ENCODE peak calls at places on chromosomes 11 and 22, in six cellular contexts. G, V, M, P, N and L are unnamed samples.
A peak's percentile ranks its signal among the peaks of the same experiment; 100 is the strongest.

GRCh38 chr11:95016133-95016532 is 8.9 kb upstream of the KDM4E start:
- DNase-seq in P (no peak), V (no peak), M (no peak), G (no peak), N (no peak), L (no peak)

GRCh38 chr11:123775274-123775673 is 21.0 kb upstream of the OR6X1 start:
- DNase-seq in G (no peak), V (no peak), M (peak; percentile 53), P (no peak), N (no peak), L (no peak)

GRCh38 chr11:77040889-77041288 is 6.7 kb downstream of the B3GNT6 start:
- DNase-seq in P (no peak), V (no peak), M (no peak), G (peak; percentile 56), N (no peak), L (no peak)

GRCh38 chr11:73141031-73141308 is 1.1 kb downstream of the FCHSD2 start:
- DNase-seq in N (no peak), P (peak; percentile 17), M (no peak), G (peak; percentile 72), V (no peak), L (peak; percentile 90)

GRCh38 chr22:32994921-32995320 is 63.3 kb downstream of the SYN3 start:
- DNase-seq in N (no peak), M (no peak), G (no peak), V (no peak), P (no peak), L (no peak)

GRCh38 chr11:1925373-1926155 is 6.1 kb downstream of the TNNT3 start:
- DNase-seq in G (no peak), M (no peak), P (no peak), N (no peak), V (no peak), L (no peak)

GRCh38 chr22:46549971-46550641 is 12.7 kb upstream of the CELSR1 start:
- DNase-seq in N (no peak), V (no peak), P (no peak), M (no peak), G (peak; percentile 61), L (no peak)

GRCh38 chr22:34861787-34862186 is 204.2 kb upstream of the ISX start:
- DNase-seq in V (no peak), N (no peak), M (no peak), P (no peak), G (no peak), L (no peak)

GRCh38 chr11:93330446-93330984 is at the start of gene DEUP1:
- DNase-seq in M (no peak), P (no peak), N (peak; percentile 37), V (peak; percentile 53), G (peak; percentile 61), L (no peak)

GRCh38 chr22:50010676-50011446 is 1.7 kb downstream of the IL17REL start:
- DNase-seq in G (no peak), P (no peak), V (peak; percentile 9), N (no peak), M (no peak), L (no peak)

GRCh38 chr11:1089738-1090599 is 15.3 kb downstream of the MUC2 start:
- DNase-seq in M (no peak), G (no peak), V (no peak), N (no peak), P (no peak), L (no peak)

GRCh38 chr11:2921742-2922493 is 7.3 kb downstream of the PHLDA2 start:
- DNase-seq in N (no peak), G (no peak), V (no peak), P (no peak), M (no peak), L (no peak)

GRCh38 chr11:45158210-45158644 is 11.8 kb downstream of the PRDM11 start:
- DNase-seq in P (no peak), M (no peak), N (peak; percentile 68), G (no peak), V (peak; percentile 44), L (no peak)

GRCh38 chr22:22161924-22162851 is 82.4 kb upstream of the VPREB1 start:
- DNase-seq in G (no peak), V (peak; percentile 65), N (no peak), P (no peak), M (no peak), L (peak; percentile 86)

GRCh38 chr11:16392646-16393045 is 36.3 kb upstream of the SOX6 start:
- DNase-seq in M (no peak), V (no peak), N (no peak), G (no peak), P (no peak), L (no peak)

GRCh38 chr11:66493124-66493523 is 12.9 kb downstream of the DPP3 start:
- DNase-seq in P (no peak), M (no peak), V (no peak), N (no peak), G (no peak), L (no peak)

GRCh38 chr11:66497206-66497605 is 13.2 kb upstream of the BBS1 start:
- DNase-seq in P (no peak), G (no peak), V (no peak), M (no peak), N (no peak), L (no peak)

GRCh38 chr11:66494458-66494857 is 14.2 kb downstream of the DPP3 start:
- DNase-seq in N (no peak), V (no peak), M (no peak), P (no peak), G (no peak), L (no peak)

GRCh38 chr11:66495401-66495844 is 15.0 kb upstream of the BBS1 start:
- DNase-seq in V (no peak), M (no peak), N (no peak), P (no peak), G (no peak), L (no peak)

DNA sequence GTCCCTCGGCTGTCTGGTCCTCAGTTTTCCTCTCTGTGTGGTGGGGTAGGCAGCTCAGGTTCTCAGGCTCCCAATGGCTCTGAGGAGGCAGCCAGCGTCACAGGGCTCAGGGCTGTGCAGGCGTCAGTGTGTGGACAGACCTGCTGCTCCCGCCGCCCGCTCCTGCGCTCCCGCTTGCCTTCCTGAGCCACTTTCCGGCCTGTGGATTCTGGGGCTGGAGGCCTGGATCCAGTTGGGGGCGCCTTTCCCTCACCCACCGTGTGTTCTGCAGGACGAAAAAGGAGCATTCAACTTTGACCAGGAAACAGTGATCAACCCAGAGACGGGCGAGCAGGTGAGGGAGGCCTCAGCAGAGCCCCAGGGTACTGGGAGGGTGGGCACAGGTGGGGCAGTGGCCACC is 14.7 kb downstream of the DPP3 start:
- DNase-seq in V (no peak), N (no peak), M (no peak), P (no peak), G (no peak), L (no peak)
- TF ChIP-seq CTCF in V (no peak), N (no peak), M (peak; percentile 32), P (no peak), G (no peak), L (no peak)

GRCh38 chr11:17743808-17744119 is 9.2 kb downstream of the KCNC1 start:
- DNase-seq in P (no peak), M (no peak), V (no peak), N (no peak), G (no peak), L (no peak)
- TF ChIP-seq POLR2A in P (no peak), M (no peak), V (no peak), N (no peak), G (no peak), L (no peak)

GRCh38 chr22:45151503-45151902 is 12.2 kb upstream of the NUP50 start:
- DNase-seq in P (no peak), M (no peak), V (no peak), N (no peak), G (no peak), L (no peak)

GRCh38 chr22:45150139-45150538 is 13.6 kb upstream of the NUP50 start:
- DNase-seq in V (no peak), N (no peak), M (no peak), P (no peak), G (no peak), L (no peak)

GRCh38 chr22:45144928-45145327 is 18.8 kb upstream of the NUP50 start:
- DNase-seq in P (no peak), N (no peak), V (no peak), M (no peak), G (no peak), L (no peak)

GRCh38 chr22:45154383-45154782 is 9.3 kb upstream of the NUP50 start:
- DNase-seq in V (no peak), P (peak; percentile 34), N (no peak), M (no peak), G (no peak), L (no peak)

DNA sequence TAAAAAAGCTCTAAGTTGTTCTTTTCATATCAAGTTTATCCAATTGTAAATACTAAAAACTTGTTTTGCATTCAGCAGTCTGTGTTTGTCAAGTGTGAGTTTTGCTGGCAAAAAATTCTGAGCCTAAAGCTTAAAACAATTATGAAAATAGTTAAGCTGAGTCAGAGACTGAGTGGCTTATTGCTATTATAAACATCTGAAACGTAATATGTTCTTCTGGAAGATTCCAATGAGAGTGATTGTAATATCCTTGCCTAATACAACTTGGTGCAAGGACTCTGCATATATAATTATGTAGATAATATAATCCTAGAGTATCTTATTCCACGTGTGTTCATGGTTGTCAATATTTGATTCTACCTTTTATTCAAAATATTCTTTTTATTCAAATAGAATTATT is 14.1 kb upstream of the NUP50 start:
- DNase-seq in G (no peak), M (no peak), P (no peak), V (no peak), N (no peak), L (no peak)
- TF ChIP-seq EP300 in G (no peak), M (no peak), P (no peak), V (no peak), N (no peak), L (no peak)

GRCh38 chr22:39958916-39959639 is 1.1 kb upstream of the TMA7B start:
- DNase-seq in M (no peak), P (no peak), N (no peak), V (no peak), G (no peak), L (no peak)

GRCh38 chr22:39960791-39961746 is 872 bp downstream of the TMA7B start:
- DNase-seq in P (no peak), V (peak; percentile 49), M (no peak), G (no peak), N (no peak), L (no peak)

GRCh38 chr22:39962071-39962470 is 1.9 kb downstream of the TMA7B start:
- DNase-seq in M (no peak), G (no peak), P (no peak), V (no peak), N (no peak), L (no peak)

GRCh38 chr22:39958009-39958711 is 2.0 kb upstream of the TMA7B start:
- DNase-seq in P (no peak), G (no peak), V (no peak), M (no peak), N (no peak), L (no peak)

DNA sequence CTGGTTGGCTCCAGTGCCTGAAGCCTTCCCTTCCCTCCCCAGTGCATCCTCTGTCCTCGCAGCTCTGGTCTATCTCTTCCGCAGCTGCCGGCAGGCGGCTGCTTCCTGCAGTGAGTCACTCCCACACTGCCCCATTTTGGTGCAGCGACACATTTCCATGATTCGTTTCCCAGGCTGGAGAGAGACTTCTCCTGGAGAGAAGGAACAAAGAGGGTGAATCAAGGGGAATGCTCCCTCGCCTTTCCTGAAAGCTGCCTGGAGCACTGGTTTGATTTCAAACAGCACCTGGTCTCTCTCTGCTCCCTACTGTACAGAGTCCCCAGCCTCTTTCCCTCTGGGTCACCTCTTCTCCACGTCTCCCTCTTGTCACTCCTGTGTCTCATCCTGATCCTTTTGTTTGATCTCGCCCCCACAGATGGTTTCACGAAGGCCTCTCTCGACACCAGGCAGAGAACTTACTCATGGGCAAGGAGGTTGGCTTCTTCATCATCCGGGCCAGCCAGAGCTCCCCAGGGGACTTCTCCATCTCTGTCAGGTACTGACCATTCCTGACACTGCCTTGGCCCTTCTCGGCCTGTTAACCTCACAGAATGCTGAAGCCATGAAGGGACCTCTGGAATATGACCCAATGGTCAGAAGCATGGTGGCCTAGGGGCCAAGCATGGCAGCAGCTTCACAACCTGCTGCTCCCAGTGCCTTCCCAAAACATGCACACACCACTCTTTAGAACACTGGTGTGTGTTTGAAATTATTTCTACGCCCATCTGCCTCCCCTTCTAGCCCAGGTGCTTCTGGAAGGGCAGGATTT is at the start of gene TMA7B:
- DNase-seq in V (no peak), N (no peak), P (peak; percentile 13), G (no peak), M (no peak), L (no peak)
- TF ChIP-seq CTCF in V (no peak), N (no peak), P (no peak), G (no peak), M (no peak), L (no peak)